ENCODE peak calls at places on chromosome 3, in six cellular contexts. L, Z, T, R, G and O are unnamed samples.

GRCh38 chr3:17151598-17152373 is 267.0 kb downstream of the PLCL2 start:
- DNase-seq in T (no peak), Z (peak; percentile 69), R (no peak), G (no peak), L (peak; percentile 28), O (no peak)

GRCh38 chr3:37291275-37291700 is 116.9 kb upstream of the LRRFIP2 start:
- DNase-seq in G (no peak), T (peak; percentile 73), R (peak; percentile 87), L (no peak), Z (no peak), O (no peak)

GRCh38 chr3:189038773-189039720 is 132.7 kb upstream of the TPRG1 start:
- DNase-seq in R (no peak), Z (no peak), T (no peak), G (no peak), L (no peak), O (peak; percentile 42)

GRCh38 chr3:4729061-4729973 is 236.2 kb downstream of the ITPR1 start:
- DNase-seq in G (no peak), Z (no peak), L (no peak), T (no peak), R (no peak), O (no peak)

GRCh38 chr3:122200681-122201080 is 17.2 kb downstream of the CASR start:
- DNase-seq in G (no peak), R (no peak), L (no peak), Z (no peak), T (no peak), O (no peak)

GRCh38 chr3:186974824-186975281 is 44.5 kb downstream of the ST6GAL1 start:
- DNase-seq in R (no peak), G (no peak), L (no peak), Z (no peak), T (no peak), O (no peak)

GRCh38 chr3:122941233-122942206 is 86.0 kb downstream of the SEMA5B start:
- DNase-seq in R (no peak), Z (no peak), G (no peak), T (no peak), L (no peak), O (no peak)

GRCh38 chr3:108493862-108494261 is 16.5 kb downstream of the MYH15 start:
- DNase-seq in L (no peak), R (no peak), T (no peak), G (no peak), Z (no peak), O (no peak)

GRCh38 chr3:103127116-103127630 is 692.4 kb downstream of the ZPLD1 start:
- DNase-seq in R (no peak), G (no peak), Z (no peak), T (no peak), L (no peak), O (no peak)

GRCh38 chr3:9214599-9214998 is 34.8 kb downstream of the SRGAP3 start:
- DNase-seq in L (no peak), T (peak; percentile 46), Z (no peak), G (no peak), R (peak; percentile 74), O (no peak)

GRCh38 chr3:49022751-49023171 is 840 bp downstream of the NDUFAF3 start:
- DNase-seq in Z (no peak), R (no peak), G (peak; percentile 20), T (no peak), L (no peak), O (peak; percentile 37)

GRCh38 chr3:158936530-158937113 is 134.8 kb downstream of the MFSD1 start:
- DNase-seq in T (no peak), R (no peak), G (no peak), L (no peak), Z (no peak), O (no peak)

GRCh38 chr3:28315711-28316110 is 32.8 kb upstream of the ZCWPW2 start:
- DNase-seq in R (no peak), G (no peak), Z (no peak), T (no peak), L (no peak), O (no peak)

GRCh38 chr3:27317096-27317495 is 52.1 kb downstream of the NEK10 start:
- DNase-seq in G (no peak), L (no peak), R (no peak), Z (no peak), T (no peak), O (no peak)